ENCODE peak calls at places on chromosomes 12 and 14, in four cellular contexts. W is foreskin fibroblast, T is HL-60, G is IMR-90. P is an unnamed sample.

GRCh38 chr12:94689002-94689645 is 38.8 kb upstream of the TMCC3 start:
- DNase-seq in W (peak), T (no peak), G (peak), P (no peak)

GRCh38 chr12:32595251-32595650 is 83.8 kb upstream of the DNM1L start:
- DNase-seq in W (peak), T (no peak), G (peak), P (peak)

GRCh38 chr14:101975231-101975630 is 10.9 kb downstream of the DYNC1H1 start:
- DNase-seq in W (no peak), T (no peak), G (no peak), P (no peak)

GRCh38 chr14:37573355-37573754 is 21.7 kb downstream of the FOXA1 start:
- DNase-seq in W (no peak), T (no peak), G (no peak), P (peak)

GRCh38 chr12:40788276-40788675 is 96.0 kb downstream of the CNTN1 start:
- DNase-seq in W (no peak), T (no peak), G (no peak), P (no peak)

GRCh38 chr12:96623818-96624217 is 134.4 kb downstream of the CFAP54 start:
- DNase-seq in W (no peak), T (no peak), G (no peak), P (no peak)

GRCh38 chr12:26109343-26109841 is 15.4 kb downstream of the BHLHE41 start:
- DNase-seq in W (no peak), T (no peak), G (peak), P (no peak)

GRCh38 chr14:105860615-105861580 is 334.5 kb downstream of the TMEM121 start:
- DNase-seq in W (no peak), T (no peak), G (no peak), P (no peak)

GRCh38 chr12:87756721-87757120 is 272.5 kb downstream of the C12orf50 start:
- DNase-seq in W (no peak), T (no peak), G (peak), P (no peak)

GRCh38 chr14:45531022-45531421 is 278.0 kb upstream of the MIS18BP1 start:
- DNase-seq in W (no peak), T (no peak), G (no peak), P (no peak)

GRCh38 chr14:45526715-45527549 is 273.9 kb upstream of the MIS18BP1 start:
- DNase-seq in W (no peak), T (peak), G (no peak), P (no peak)
- TF ChIP-seq CTCF in W (peak), T (peak), G (peak), P (peak)

GRCh38 chr12:48903982-48904411 is 21.3 kb downstream of the FKBP11 start:
- DNase-seq in W (peak), T (peak), G (peak), P (peak)
- TF ChIP-seq CTCF in W (peak), T (peak), G (peak), P (peak)

GRCh38 chr12:114769634-114770033 is 85.7 kb upstream of the TBX3 start:
- DNase-seq in W (peak), T (no peak), G (no peak), P (no peak)

GRCh38 chr12:114767081-114767480 is 83.1 kb upstream of the TBX3 start:
- DNase-seq in W (no peak), T (no peak), G (no peak), P (no peak)

GRCh38 chr12:114767906-114768697 is 84.1 kb upstream of the TBX3 start:
- DNase-seq in W (no peak), T (no peak), G (peak), P (no peak)

GRCh38 chr12:114774181-114774580 is 90.2 kb upstream of the TBX3 start:
- DNase-seq in W (no peak), T (no peak), G (peak), P (peak)

GRCh38 chr12:114770323-114770722 is 86.3 kb upstream of the TBX3 start:
- DNase-seq in W (no peak), T (no peak), G (no peak), P (no peak)
- TF ChIP-seq CTCF in W (no peak), T (no peak), G (no peak), P (no peak)

GRCh38 chr12:6067152-6067916 is 57.1 kb downstream of the VWF start:
- DNase-seq in W (no peak), T (no peak), G (peak), P (no peak)
- TF ChIP-seq CTCF in W (peak), T (no peak), G (peak), P (peak)

DNA sequence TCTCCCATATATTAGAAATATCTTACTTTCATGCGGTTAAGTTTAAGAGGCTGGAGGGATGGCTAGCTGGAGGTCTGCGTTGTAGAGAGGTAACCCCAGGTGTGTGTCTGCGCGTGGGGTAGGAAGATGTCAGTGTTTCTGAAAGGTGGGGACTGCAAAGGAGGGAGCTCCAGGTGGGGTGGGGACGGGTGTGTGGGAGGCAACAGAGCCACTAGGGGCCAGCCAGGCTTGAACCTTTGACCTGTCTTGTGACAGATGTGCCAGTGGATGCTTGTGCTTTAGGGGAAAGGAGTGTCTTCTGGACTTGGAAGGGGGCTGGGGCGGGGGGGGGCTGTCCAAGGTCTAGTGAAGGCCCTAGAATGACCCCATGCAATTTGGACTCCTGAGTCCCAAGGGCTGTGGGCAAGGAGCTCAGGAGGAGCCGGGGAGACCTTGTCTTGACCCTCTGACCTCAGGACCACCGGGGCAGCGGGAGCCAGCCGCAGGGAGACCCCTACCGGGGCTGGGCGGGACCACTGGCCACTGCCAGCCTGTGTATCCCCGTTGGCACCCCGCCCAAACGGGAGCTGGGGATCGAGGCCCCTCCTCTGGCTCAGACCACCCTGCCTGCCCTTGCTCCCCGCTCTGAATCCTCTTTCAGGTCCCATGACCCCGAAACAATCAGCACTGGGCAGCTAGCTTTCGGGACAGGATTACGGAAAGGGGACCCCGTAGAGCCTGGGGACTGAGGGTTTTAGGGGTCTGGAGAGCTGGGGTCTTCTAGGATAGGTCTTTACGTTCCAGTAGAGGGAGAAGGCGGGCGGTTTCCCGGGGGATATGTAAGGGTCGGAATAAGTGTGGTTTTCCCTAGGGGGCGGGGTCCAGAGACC is 1.1 kb downstream of the GLI1 start:
- DNase-seq in W (no peak), T (no peak), G (no peak), P (no peak)
- TF ChIP-seq CTCF in W (no peak), T (no peak), G (no peak), P (peak)

GRCh38 chr12:124507188-124508109 is 60.0 kb downstream of the NCOR2 start:
- DNase-seq in W (peak), T (no peak), G (peak), P (no peak)

GRCh38 chr12:124510301-124510970 is 57.0 kb downstream of the NCOR2 start:
- DNase-seq in W (no peak), T (no peak), G (no peak), P (no peak)

GRCh38 chr12:124508323-124509096 is 58.9 kb downstream of the NCOR2 start:
- DNase-seq in W (no peak), T (no peak), G (peak), P (peak)

GRCh38 chr12:124509676-124510300 is 57.6 kb downstream of the NCOR2 start:
- DNase-seq in W (peak), T (no peak), G (peak), P (peak)

DNA sequence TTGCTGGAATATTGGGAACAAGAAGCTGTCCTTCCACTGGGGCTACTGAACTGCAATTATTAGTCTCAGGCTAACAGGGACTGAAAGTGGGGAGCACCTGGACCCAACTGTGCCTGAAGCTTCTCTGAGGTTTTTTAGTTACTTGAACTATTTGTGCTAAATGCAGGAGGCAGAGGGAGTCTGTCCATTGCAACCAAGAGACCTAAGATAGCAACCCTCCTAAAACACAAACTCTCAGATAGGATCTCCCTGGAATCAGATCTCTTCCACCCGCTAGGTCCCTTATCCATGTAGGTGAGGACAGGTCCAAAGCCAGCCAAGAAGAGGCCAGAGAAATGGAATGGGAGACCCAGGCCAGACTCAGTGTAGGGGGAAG is 58.1 kb downstream of the NCOR2 start:
- DNase-seq in W (no peak), T (no peak), G (no peak), P (no peak)
- TF ChIP-seq CTCF in W (no peak), T (no peak), G (no peak), P (no peak)

DNA sequence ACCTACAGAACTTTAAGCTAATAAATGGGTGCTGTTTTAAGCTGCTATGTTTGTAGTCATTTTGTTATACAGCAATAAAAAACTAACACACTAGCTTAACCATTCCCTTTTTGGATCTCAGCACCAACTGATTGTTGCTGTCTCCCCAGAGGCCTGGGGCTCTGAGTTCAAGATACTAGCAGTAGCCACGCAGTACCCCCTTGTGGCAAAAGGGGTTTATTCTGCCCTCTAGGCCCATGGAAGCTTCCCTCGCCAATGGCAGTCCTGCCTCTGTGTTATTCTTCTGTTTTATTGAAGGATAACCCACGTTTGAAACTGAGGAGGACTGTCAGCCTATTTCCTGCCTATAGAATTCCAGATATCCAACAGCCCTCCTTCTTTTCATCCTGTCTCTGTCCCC is 455.3 kb upstream of the ATP2B1 start:
- DNase-seq in W (no peak), T (no peak), G (no peak), P (no peak)
- TF ChIP-seq CTCF in W (no peak), T (no peak), G (peak), P (peak)

DNA sequence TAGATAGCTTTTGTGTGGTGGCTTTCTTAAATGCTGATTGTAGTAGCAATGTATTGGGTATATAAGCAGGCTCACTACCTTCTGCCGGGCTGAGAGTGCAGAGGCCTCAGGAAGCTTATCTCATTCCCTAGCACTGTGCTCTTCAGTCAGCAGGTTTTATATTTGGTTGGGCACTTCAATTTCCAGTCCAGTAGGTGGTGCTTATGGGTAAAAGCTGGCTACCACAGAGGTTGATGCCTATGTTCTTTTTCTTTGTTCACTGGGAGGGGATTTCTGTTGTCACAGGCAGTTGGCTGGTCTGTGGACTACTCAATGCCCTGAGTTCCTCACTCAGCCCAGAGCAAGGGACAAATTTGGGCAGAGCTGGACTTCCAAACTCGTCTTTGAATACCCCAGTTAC is 43.0 kb upstream of the GLIPR1 start:
- DNase-seq in W (no peak), T (peak), G (peak), P (peak)
- TF ChIP-seq CTCF in W (peak), T (peak), G (peak), P (peak)

DNA sequence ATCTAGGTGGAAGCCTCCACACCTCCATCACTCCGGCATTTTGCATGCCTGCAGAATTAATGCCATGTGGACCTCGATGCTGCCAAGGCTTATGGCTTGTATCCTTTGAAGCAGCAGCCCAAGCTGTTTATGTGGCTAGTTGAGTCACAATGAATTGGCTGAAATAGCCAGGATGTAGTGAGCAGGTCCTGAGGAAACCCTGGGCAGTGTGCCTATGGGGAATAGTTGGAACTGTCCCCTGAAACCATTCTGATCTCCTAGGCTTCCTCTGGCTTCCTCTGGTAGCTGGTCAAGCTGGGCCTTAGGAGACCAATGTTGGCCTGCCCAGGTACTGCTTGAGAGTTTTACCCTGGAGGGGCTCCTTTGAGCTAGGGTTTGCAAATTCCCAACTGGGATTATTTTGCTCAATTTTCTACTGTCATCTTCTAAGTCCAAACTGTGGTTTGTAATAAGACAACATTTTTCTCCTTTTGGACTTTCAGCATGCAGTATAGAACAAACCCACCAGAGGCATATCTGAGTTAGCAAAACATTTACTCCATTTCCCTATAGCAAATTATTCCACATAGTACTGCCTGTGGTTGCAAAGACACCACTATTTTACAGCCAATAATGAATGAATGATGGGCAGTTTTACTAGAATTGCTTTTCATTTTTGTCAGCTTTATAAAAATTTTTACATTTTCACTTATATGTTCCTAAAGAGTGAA is 85.1 kb upstream of the AMIGO2 start:
- DNase-seq in W (peak), T (no peak), G (peak), P (peak)
- TF ChIP-seq CTCF in W (no peak), T (no peak), G (no peak), P (peak)